ENCODE peak calls at places on chromosomes 7 and 10, in four cellular contexts. W, J, R and B are unnamed samples.

GRCh38 chr10:101646369-101646768 is 48.6 kb downstream of the FBXW4 start:
- DNase-seq in W (no peak), J (no peak), R (no peak), B (no peak)

GRCh38 chr7:73909996-73910395 is 49.0 kb downstream of the TMEM270 start:
- DNase-seq in W (no peak), J (no peak), R (no peak), B (no peak)

GRCh38 chr7:1810521-1810920 is 140.4 kb downstream of the ELFN1 start:
- DNase-seq in W (no peak), J (no peak), R (no peak), B (no peak)

GRCh38 chr7:103540986-103541385 is 95.0 kb upstream of the SLC26A5 start:
- DNase-seq in W (peak; percentile 6), J (no peak), R (no peak), B (no peak)

GRCh38 chr7:27156901-27157716 is 634 bp upstream of the HOXA7 start:
- DNase-seq in W (no peak), J (no peak), R (no peak), B (no peak)

GRCh38 chr7:36546331-36546730 is 156.7 kb downstream of the ANLN start:
- DNase-seq in W (no peak), J (no peak), R (no peak), B (no peak)

GRCh38 chr10:43816351-43817321 is 168.0 kb upstream of the ZNF32 start:
- DNase-seq in W (peak; percentile 93), J (no peak), R (peak; percentile 64), B (peak; percentile 20)

GRCh38 chr7:55545496-55545895 is 26.8 kb downstream of the VOPP1 start:
- DNase-seq in W (peak; percentile 88), J (peak; percentile 41), R (peak; percentile 45), B (no peak)

GRCh38 chr7:26555971-26556830 is 264.5 kb downstream of the SNX10 start:
- DNase-seq in W (no peak), J (no peak), R (no peak), B (no peak)

GRCh38 chr10:49783645-49784044 is 21.5 kb upstream of the OGDHL start:
- DNase-seq in W (no peak), J (no peak), R (no peak), B (no peak)

GRCh38 chr10:29202541-29202940 is 86.3 kb upstream of the LYZL1 start:
- DNase-seq in W (no peak), J (no peak), R (no peak), B (no peak)

GRCh38 chr10:96541921-96542320 is 28.2 kb upstream of the TLL2 start:
- DNase-seq in W (peak; percentile 42), J (no peak), R (no peak), B (no peak)

GRCh38 chr7:16758634-16759602 is 5.4 kb downstream of the TSPAN13 start:
- DNase-seq in W (no peak), J (no peak), R (no peak), B (no peak)

GRCh38 chr7:1944619-1945210 is 274.6 kb downstream of the ELFN1 start:
- DNase-seq in W (no peak), J (no peak), R (no peak), B (no peak)

GRCh38 chr10:88456730-88457129 is 126.4 kb downstream of the RNLS start:
- DNase-seq in W (peak; percentile 78), J (peak; percentile 44), R (no peak), B (no peak)

GRCh38 chr10:100103581-100103980 is 21.9 kb upstream of the CPN1 start:
- DNase-seq in W (peak; percentile 3), J (no peak), R (peak; percentile 26), B (no peak)

GRCh38 chr7:67019562-67020390 is 23.1 kb downstream of the TYW1 start:
- DNase-seq in W (peak; percentile 28), J (no peak), R (no peak), B (no peak)

GRCh38 chr10:79192677-79193003 is 123.9 kb downstream of the ZMIZ1 start:
- DNase-seq in W (peak; percentile 76), J (no peak), R (no peak), B (no peak)

GRCh38 chr7:21497072-21497471 is 45.8 kb upstream of the DNAH11 start:
- DNase-seq in W (no peak), J (no peak), R (peak; percentile 41), B (no peak)

GRCh38 chr7:29424984-29425309 is 138.7 kb upstream of the PRR15 start:
- DNase-seq in W (no peak), J (no peak), R (no peak), B (no peak)

GRCh38 chr7:80088705-80089104 is 45.9 kb upstream of the GNAI1 start:
- DNase-seq in W (peak; percentile 27), J (no peak), R (no peak), B (no peak)

GRCh38 chr7:73520673-73521635 is 1.1 kb downstream of the BAZ1B start:
- DNase-seq in W (peak; percentile 21), J (no peak), R (no peak), B (peak; percentile 28)

GRCh38 chr7:34156336-34156735 is 251.0 kb downstream of the BMPER start:
- DNase-seq in W (peak; percentile 54), J (no peak), R (no peak), B (no peak)

GRCh38 chr10:74620626-74621025 is 205.8 kb upstream of the KAT6B start:
- DNase-seq in W (no peak), J (no peak), R (no peak), B (no peak)

GRCh38 chr7:15007507-15007906 is 105.0 kb upstream of the DGKB start:
- DNase-seq in W (no peak), J (no peak), R (no peak), B (no peak)

GRCh38 chr7:119270045-119270464 is 1002.9 kb upstream of the KCND2 start:
- DNase-seq in W (peak; percentile 55), J (peak; percentile 51), R (peak; percentile 67), B (peak; percentile 8)

GRCh38 chr7:70165477-70166170 is 567.3 kb downstream of the AUTS2 start:
- DNase-seq in W (no peak), J (no peak), R (no peak), B (no peak)

GRCh38 chr7:78770422-78771410 is 682.8 kb downstream of the MAGI2 start:
- DNase-seq in W (peak; percentile 26), J (no peak), R (no peak), B (no peak)

GRCh38 chr10:106513328-106513727 is 651.2 kb downstream of the SORCS1 start:
- DNase-seq in W (peak; percentile 25), J (no peak), R (no peak), B (no peak)

DNA sequence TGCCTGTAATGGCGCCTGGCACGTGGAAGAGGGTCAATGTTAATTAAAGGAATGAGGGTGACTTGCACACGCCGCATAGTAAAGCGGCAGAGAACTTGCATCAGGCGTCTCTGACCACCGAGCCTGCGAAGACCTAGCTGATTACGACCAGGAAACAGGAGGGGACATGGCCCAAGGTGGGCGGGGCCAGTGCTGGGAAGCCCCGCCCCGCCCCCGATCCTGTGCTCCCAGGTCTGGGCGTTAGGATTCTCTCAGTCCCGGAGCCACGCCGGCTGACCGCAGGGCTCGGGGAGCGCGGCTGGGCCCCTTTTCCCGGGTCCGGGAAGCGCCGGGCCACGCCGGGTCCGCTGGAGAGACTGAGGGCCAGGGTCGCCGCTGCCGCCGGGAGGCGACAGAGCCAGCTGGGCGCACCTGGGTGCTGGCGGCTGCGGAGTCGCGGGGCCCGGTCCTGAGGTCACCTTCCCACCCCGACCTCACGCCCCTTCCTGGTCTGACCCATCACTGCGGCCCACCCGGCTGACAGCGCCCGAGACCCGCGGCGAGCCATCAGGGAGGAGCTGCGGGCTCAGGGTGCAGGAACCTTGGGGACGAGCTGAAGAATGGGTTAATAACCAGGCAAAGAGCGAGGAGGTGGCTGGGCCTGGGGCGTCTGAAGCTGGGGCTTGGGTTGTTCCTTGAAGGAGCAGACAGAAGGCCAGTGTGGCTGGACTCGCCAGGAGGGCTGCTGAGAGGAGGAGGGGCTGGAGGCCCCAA is 23.0 kb upstream of the GRID1 start:
- DNase-seq in W (no peak), J (no peak), R (no peak), B (peak; percentile 71)
- H3K4me3 ChIP-seq in W (peak overlapping the region; percentile 35), J (peak overlapping the region; percentile 34), R (peak overlapping the region; percentile 34), B (peak overlapping the region; percentile 62)

GRCh38 chr7:4815609-4816418 is 40.4 kb downstream of the AP5Z1 start:
- DNase-seq in W (no peak), J (no peak), R (no peak), B (no peak)
- TF ChIP-seq CTCF in W (no peak), J (no peak), R (peak; percentile 6), B (peak; percentile 27)

GRCh38 chr7:120856198-120856597 is 1.7 kb downstream of the TSPAN12 start:
- DNase-seq in W (no peak), J (no peak), R (no peak), B (no peak)
- H3K4me3 ChIP-seq in W (peak overlapping the region; percentile 79), J (no peak overlapping the region), R (peak overlapping the region; percentile 73), B (peak overlapping the region; percentile 85)

GRCh38 chr7:116165717-116166116 is 44.6 kb upstream of the TES start:
- DNase-seq in W (no peak), J (no peak), R (no peak), B (peak; percentile 53)

GRCh38 chr7:116169060-116169459 is 41.3 kb upstream of the TES start:
- DNase-seq in W (peak; percentile 79), J (peak; percentile 32), R (no peak), B (no peak)

GRCh38 chr7:116164552-116164951 is 45.8 kb upstream of the TES start:
- DNase-seq in W (no peak), J (no peak), R (no peak), B (no peak)

GRCh38 chr7:116166167-116166566 is 44.2 kb upstream of the TES start:
- DNase-seq in W (peak; percentile 50), J (no peak), R (no peak), B (no peak)

GRCh38 chr7:116167177-116167576 is 43.2 kb upstream of the TES start:
- DNase-seq in W (no peak), J (no peak), R (no peak), B (no peak)
- TF ChIP-seq CTCF in W (no peak), J (no peak), R (peak; percentile 52), B (peak; percentile 34)

GRCh38 chr10:6067457-6067856 is 5.3 kb upstream of the IL2RA start:
- DNase-seq in W (no peak), J (no peak), R (no peak), B (no peak)

GRCh38 chr10:6070647-6071046 is 8.5 kb upstream of the IL2RA start:
- DNase-seq in W (peak; percentile 32), J (no peak), R (no peak), B (no peak)

GRCh38 chr10:6068006-6068405 is 5.8 kb upstream of the IL2RA start:
- DNase-seq in W (no peak), J (no peak), R (no peak), B (no peak)

GRCh38 chr10:6068422-6068821 is 6.3 kb upstream of the IL2RA start:
- DNase-seq in W (no peak), J (no peak), R (no peak), B (no peak)

GRCh38 chr10:6069101-6069931 is 7.1 kb upstream of the IL2RA start:
- DNase-seq in W (peak; percentile 29), J (no peak), R (no peak), B (no peak)
- H3K4me3 ChIP-seq in W (no peak overlapping the region), J (no peak overlapping the region), R (no peak overlapping the region), B (no peak overlapping the region)

GRCh38 chr10:132359305-132360040 is 27.5 kb downstream of the LRRC27 start:
- DNase-seq in W (no peak), J (no peak), R (no peak), B (no peak)
- TF ChIP-seq CTCF in W (no peak), J (no peak), R (no peak), B (no peak)